ENCODE peak calls at places on chromosomes 11 and 22, in eight cellular contexts. One of them, this sample, is unnamed.

GRCh38 chr11:105935791-105936190 is 86.2 kb downstream of the MSANTD4 start:
- DNase-seq in OCI-LY7: no peak
- DNase-seq in heart right ventricle: no peak
- DNase-seq in brain microvascular endothelial cell: no peak
- DNase-seq in fibroblast of lung: peak; percentile 69
- DNase-seq in body of pancreas: no peak
- DNase-seq in A549: no peak
- DNase-seq in breast epithelium: no peak
- DNase-seq in this sample: no peak

GRCh38 chr22:44918925-44919392 is 90.8 kb downstream of the PHF21B start:
- DNase-seq in brain microvascular endothelial cell: no peak
- DNase-seq in body of pancreas: no peak
- DNase-seq in OCI-LY7: no peak
- DNase-seq in breast epithelium: no peak
- DNase-seq in heart right ventricle: no peak
- DNase-seq in A549: no peak
- DNase-seq in fibroblast of lung: no peak
- DNase-seq in this sample: peak; percentile 24

GRCh38 chr11:74671520-74672196 is 59.6 kb downstream of the CHRDL2 start:
- DNase-seq in heart right ventricle: no peak
- DNase-seq in OCI-LY7: no peak
- DNase-seq in A549: no peak
- DNase-seq in brain microvascular endothelial cell: peak; percentile 48
- DNase-seq in body of pancreas: no peak
- DNase-seq in breast epithelium: peak; percentile 42
- DNase-seq in fibroblast of lung: peak; percentile 59
- DNase-seq in this sample: no peak

GRCh38 chr11:79414644-79415317 is 26.0 kb downstream of the TENM4 start:
- DNase-seq in fibroblast of lung: peak; percentile 90
- DNase-seq in A549: no peak
- DNase-seq in OCI-LY7: no peak
- DNase-seq in breast epithelium: no peak
- DNase-seq in body of pancreas: peak; percentile 26
- DNase-seq in heart right ventricle: no peak
- DNase-seq in brain microvascular endothelial cell: peak; percentile 52
- DNase-seq in this sample: no peak

GRCh38 chr11:99260696-99261095 is 239.9 kb downstream of the CNTN5 start:
- DNase-seq in heart right ventricle: no peak
- DNase-seq in body of pancreas: no peak
- DNase-seq in A549: no peak
- DNase-seq in breast epithelium: no peak
- DNase-seq in brain microvascular endothelial cell: peak; percentile 58
- DNase-seq in OCI-LY7: no peak
- DNase-seq in fibroblast of lung: peak; percentile 37
- DNase-seq in this sample: no peak

GRCh38 chr22:37193629-37194191 is 5.7 kb upstream of the C1QTNF6 start:
- DNase-seq in OCI-LY7: no peak
- DNase-seq in heart right ventricle: no peak
- DNase-seq in body of pancreas: peak; percentile 13
- DNase-seq in brain microvascular endothelial cell: no peak
- DNase-seq in breast epithelium: peak; percentile 40
- DNase-seq in A549: no peak
- DNase-seq in fibroblast of lung: peak; percentile 22
- DNase-seq in this sample: peak; percentile 46

GRCh38 chr11:8092587-8093424 is 11.8 kb downstream of the TUB start:
- DNase-seq in fibroblast of lung: peak; percentile 57
- DNase-seq in OCI-LY7: peak; percentile 70
- DNase-seq in breast epithelium: peak; percentile 54
- DNase-seq in body of pancreas: peak; percentile 76
- DNase-seq in brain microvascular endothelial cell: peak; percentile 72
- DNase-seq in heart right ventricle: peak; percentile 52
- DNase-seq in A549: peak; percentile 85
- DNase-seq in this sample: peak; percentile 67

GRCh38 chr11:61473370-61474025 is 35.1 kb upstream of the LRRC10B start:
- DNase-seq in A549: no peak
- DNase-seq in OCI-LY7: no peak
- DNase-seq in fibroblast of lung: peak; percentile 64
- DNase-seq in heart right ventricle: no peak
- DNase-seq in breast epithelium: no peak
- DNase-seq in brain microvascular endothelial cell: no peak
- DNase-seq in body of pancreas: no peak
- DNase-seq in this sample: no peak

GRCh38 chr11:31240340-31240904 is 129.1 kb downstream of the DCDC1 start:
- DNase-seq in fibroblast of lung: peak; percentile 47
- DNase-seq in breast epithelium: no peak
- DNase-seq in brain microvascular endothelial cell: peak; percentile 34
- DNase-seq in A549: peak; percentile 5
- DNase-seq in heart right ventricle: no peak
- DNase-seq in OCI-LY7: peak; percentile 39
- DNase-seq in body of pancreas: peak; percentile 17
- DNase-seq in this sample: no peak

GRCh38 chr11:94727766-94728165 is 40.4 kb upstream of the AMOTL1 start:
- DNase-seq in brain microvascular endothelial cell: no peak
- DNase-seq in heart right ventricle: no peak
- DNase-seq in OCI-LY7: no peak
- DNase-seq in fibroblast of lung: no peak
- DNase-seq in A549: no peak
- DNase-seq in body of pancreas: no peak
- DNase-seq in breast epithelium: no peak
- DNase-seq in this sample: no peak

DNA sequence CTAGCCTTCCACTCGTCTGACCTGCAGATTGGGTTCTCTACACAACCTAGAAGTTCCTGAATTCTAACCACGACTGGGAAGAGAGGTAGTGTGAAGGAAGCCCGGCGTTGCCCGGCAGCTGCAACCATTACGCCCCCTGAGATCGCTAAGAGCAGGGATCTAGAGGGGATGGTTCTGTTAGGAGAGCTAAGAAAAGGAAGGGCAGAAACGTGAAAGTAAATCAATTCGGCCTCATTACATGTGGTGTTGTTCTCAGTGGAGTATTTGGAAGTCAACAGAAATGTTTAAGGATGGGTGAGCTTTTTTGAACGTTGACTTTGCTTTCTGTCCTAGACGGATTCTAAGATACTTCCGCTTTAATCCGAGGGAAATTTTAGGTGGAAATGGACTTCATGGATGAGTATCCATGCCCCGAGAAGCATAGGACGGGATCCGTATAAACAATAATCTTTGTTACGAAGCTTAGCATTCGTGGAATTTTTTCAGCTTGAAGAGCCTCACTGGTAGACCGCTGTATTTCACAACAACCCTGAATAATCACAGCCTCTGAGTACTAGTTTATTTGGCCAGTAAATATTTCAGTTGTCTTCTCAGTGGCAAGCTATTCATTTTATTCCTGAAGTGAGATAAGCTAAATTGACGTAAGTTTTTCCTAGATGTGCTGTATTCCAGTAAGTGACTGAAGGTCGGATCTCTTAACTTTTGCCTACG is 629 bp downstream of the ATP5MG start:
- DNase-seq in OCI-LY7: no peak
- DNase-seq in breast epithelium: no peak
- DNase-seq in fibroblast of lung: peak; percentile 91
- DNase-seq in heart right ventricle: no peak
- DNase-seq in A549: peak; percentile 18
- DNase-seq in brain microvascular endothelial cell: peak; percentile 57
- DNase-seq in body of pancreas: no peak
- DNase-seq in this sample: no peak
- TF ChIP-seq CTCF in OCI-LY7: no peak
- TF ChIP-seq CTCF in breast epithelium: no peak
- TF ChIP-seq CTCF in fibroblast of lung: no peak
- TF ChIP-seq CTCF in heart right ventricle: no peak
- TF ChIP-seq CTCF in A549: no peak
- TF ChIP-seq CTCF in brain microvascular endothelial cell: no peak
- TF ChIP-seq CTCF in body of pancreas: no peak
- TF ChIP-seq CTCF in this sample: no peak

DNA sequence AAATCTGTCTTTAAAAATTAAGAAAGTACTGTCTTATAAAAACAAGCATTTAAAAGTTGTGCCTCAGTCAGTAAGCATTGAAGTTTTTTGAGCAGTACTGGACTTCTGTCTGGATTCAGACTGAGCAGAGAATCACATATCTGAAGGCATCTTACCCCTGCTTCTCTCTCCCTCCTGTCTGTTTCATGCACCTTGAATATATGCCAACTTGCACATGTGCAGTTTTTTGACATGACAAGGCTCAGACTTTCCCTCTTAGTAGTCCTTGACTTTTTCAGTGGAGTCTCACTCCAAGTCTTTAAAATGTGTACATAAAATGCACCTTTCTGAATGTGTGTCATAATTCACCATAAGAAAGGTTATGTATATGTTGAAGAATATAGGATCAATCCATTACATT is 19.8 kb downstream of the SPECC1L start:
- DNase-seq in heart right ventricle: no peak
- DNase-seq in breast epithelium: no peak
- DNase-seq in brain microvascular endothelial cell: no peak
- DNase-seq in fibroblast of lung: peak; percentile 50
- DNase-seq in A549: no peak
- DNase-seq in body of pancreas: no peak
- DNase-seq in OCI-LY7: no peak
- DNase-seq in this sample: no peak
- H3K27ac ChIP-seq in heart right ventricle: no peak overlapping the region
- H3K27ac ChIP-seq in breast epithelium: peak overlapping the region; percentile 76
- H3K27ac ChIP-seq in brain microvascular endothelial cell: no peak overlapping the region
- H3K27ac ChIP-seq in fibroblast of lung: peak overlapping the region; percentile 50
- H3K27ac ChIP-seq in A549: no peak overlapping the region
- H3K27ac ChIP-seq in body of pancreas: no peak overlapping the region
- H3K27ac ChIP-seq in OCI-LY7: no peak overlapping the region
- H3K27ac ChIP-seq in this sample: peak overlapping the region; percentile 55

GRCh38 chr11:64269380-64270234 is 14.9 kb downstream of the BAD start:
- DNase-seq in heart right ventricle: peak; percentile 97
- DNase-seq in body of pancreas: peak; percentile 99
- DNase-seq in breast epithelium: peak; percentile 95
- DNase-seq in brain microvascular endothelial cell: peak; percentile 99
- DNase-seq in A549: peak; percentile 87
- DNase-seq in OCI-LY7: peak; percentile 100
- DNase-seq in fibroblast of lung: peak; percentile 100
- DNase-seq in this sample: peak; percentile 98

GRCh38 chr11:64275031-64275800 is 9.2 kb downstream of the BAD start:
- DNase-seq in A549: no peak
- DNase-seq in fibroblast of lung: no peak
- DNase-seq in OCI-LY7: no peak
- DNase-seq in brain microvascular endothelial cell: no peak
- DNase-seq in heart right ventricle: no peak
- DNase-seq in breast epithelium: no peak
- DNase-seq in body of pancreas: no peak
- DNase-seq in this sample: no peak

GRCh38 chr11:64268687-64269379 is 15.6 kb downstream of the BAD start:
- DNase-seq in fibroblast of lung: peak; percentile 68
- DNase-seq in brain microvascular endothelial cell: peak; percentile 35
- DNase-seq in OCI-LY7: peak; percentile 70
- DNase-seq in heart right ventricle: peak; percentile 74
- DNase-seq in breast epithelium: no peak
- DNase-seq in body of pancreas: peak; percentile 83
- DNase-seq in A549: no peak
- DNase-seq in this sample: peak; percentile 84

GRCh38 chr11:64268028-64268686 is 16.3 kb downstream of the BAD start:
- DNase-seq in breast epithelium: no peak
- DNase-seq in brain microvascular endothelial cell: no peak
- DNase-seq in OCI-LY7: no peak
- DNase-seq in fibroblast of lung: no peak
- DNase-seq in A549: no peak
- DNase-seq in heart right ventricle: peak; percentile 30
- DNase-seq in body of pancreas: no peak
- DNase-seq in this sample: no peak

GRCh38 chr11:64271339-64272132 is 12.9 kb downstream of the BAD start:
- DNase-seq in body of pancreas: peak; percentile 95
- DNase-seq in OCI-LY7: peak; percentile 95
- DNase-seq in A549: peak; percentile 44
- DNase-seq in brain microvascular endothelial cell: peak; percentile 92
- DNase-seq in breast epithelium: peak; percentile 86
- DNase-seq in heart right ventricle: peak; percentile 85
- DNase-seq in fibroblast of lung: peak; percentile 96
- DNase-seq in this sample: peak; percentile 91
- TF ChIP-seq CTCF in body of pancreas: peak; percentile 47
- TF ChIP-seq CTCF in OCI-LY7: peak; percentile 60
- TF ChIP-seq CTCF in A549: peak; percentile 20
- TF ChIP-seq CTCF in brain microvascular endothelial cell: peak; percentile 4
- TF ChIP-seq CTCF in breast epithelium: peak; percentile 10
- TF ChIP-seq CTCF in heart right ventricle: peak; percentile 58
- TF ChIP-seq CTCF in fibroblast of lung: no peak
- TF ChIP-seq CTCF in this sample: peak; percentile 22

DNA sequence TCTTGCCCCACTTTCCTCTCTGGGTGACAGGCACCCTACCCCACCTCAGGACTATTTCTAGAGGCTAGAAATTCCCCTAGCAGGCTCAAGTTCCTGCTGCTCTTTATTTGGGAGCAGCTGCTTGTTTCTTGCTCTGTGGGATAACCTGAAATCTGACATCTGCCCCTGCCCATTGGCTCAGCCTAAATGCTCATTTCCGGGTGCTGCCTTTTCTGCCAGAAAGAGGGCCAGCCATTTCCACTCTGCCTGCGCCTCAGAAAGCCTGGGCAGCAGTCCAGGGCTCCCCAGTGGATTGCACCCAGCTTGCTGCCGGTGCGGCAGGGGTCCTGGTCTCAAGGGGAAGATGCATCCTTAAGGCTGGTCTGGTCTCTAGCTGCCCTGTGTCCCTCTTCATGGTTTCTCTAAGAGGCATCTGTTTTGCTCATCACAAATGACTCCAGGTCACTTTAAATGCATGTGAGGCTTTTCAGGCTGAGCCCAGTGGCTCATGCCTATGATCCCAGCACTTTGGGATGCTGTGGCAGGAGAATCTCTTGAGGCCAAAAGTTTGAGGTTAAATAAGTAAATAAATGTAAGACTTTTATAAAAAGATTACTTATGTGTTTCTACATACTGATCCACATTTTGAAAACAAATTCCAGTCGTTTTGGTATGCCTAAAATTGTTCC is 10.3 kb upstream of the PNPLA5 start:
- DNase-seq in OCI-LY7: no peak
- DNase-seq in breast epithelium: no peak
- DNase-seq in heart right ventricle: no peak
- DNase-seq in body of pancreas: no peak
- DNase-seq in fibroblast of lung: peak; percentile 97
- DNase-seq in brain microvascular endothelial cell: peak; percentile 89
- DNase-seq in A549: peak; percentile 33
- DNase-seq in this sample: no peak
- H3K27ac ChIP-seq in OCI-LY7: no peak overlapping the region
- H3K27ac ChIP-seq in breast epithelium: no peak overlapping the region
- H3K27ac ChIP-seq in heart right ventricle: no peak overlapping the region
- H3K27ac ChIP-seq in body of pancreas: no peak overlapping the region
- H3K27ac ChIP-seq in fibroblast of lung: peak overlapping the region; percentile 46
- H3K27ac ChIP-seq in brain microvascular endothelial cell: peak overlapping the region; percentile 41
- H3K27ac ChIP-seq in A549: no peak overlapping the region
- H3K27ac ChIP-seq in this sample: no peak overlapping the region

GRCh38 chr11:811446-812245 is 1.9 kb downstream of the RPLP2 start:
- DNase-seq in A549: no peak
- DNase-seq in OCI-LY7: no peak
- DNase-seq in fibroblast of lung: no peak
- DNase-seq in heart right ventricle: no peak
- DNase-seq in breast epithelium: no peak
- DNase-seq in body of pancreas: no peak
- DNase-seq in brain microvascular endothelial cell: no peak
- DNase-seq in this sample: no peak
- TF ChIP-seq CTCF in A549: no peak
- TF ChIP-seq CTCF in OCI-LY7: peak; percentile 31
- TF ChIP-seq CTCF in fibroblast of lung: no peak
- TF ChIP-seq CTCF in heart right ventricle: peak; percentile 27
- TF ChIP-seq CTCF in breast epithelium: no peak
- TF ChIP-seq CTCF in body of pancreas: no peak
- TF ChIP-seq CTCF in brain microvascular endothelial cell: peak; percentile 43
- TF ChIP-seq CTCF in this sample: no peak

This sample was measured in lower lobe of right lung.